ENCODE peak calls at places on chromosomes 6 and 20, in ten cellular contexts. One of them, this sample, is unnamed.

GRCh38 chr20:52569201-52569600 is 377.6 kb upstream of the ZFP64 start:
- DNase-seq in B cell: no peak
- DNase-seq in epithelial cell of esophagus: no peak
- DNase-seq in HCT116: no peak
- DNase-seq in right lobe of liver: no peak
- DNase-seq in AG09309: no peak
- DNase-seq in endothelial cell: no peak
- DNase-seq in GM20000: no peak
- DNase-seq in osteocyte: no peak
- DNase-seq in lung: no peak
- DNase-seq in this sample: no peak

GRCh38 chr20:62874745-62875344 is 13.2 kb upstream of the TCFL5 start:
- DNase-seq in AG09309: no peak
- DNase-seq in GM20000: no peak
- DNase-seq in B cell: no peak
- DNase-seq in epithelial cell of esophagus: no peak
- DNase-seq in endothelial cell: no peak
- DNase-seq in osteocyte: no peak
- DNase-seq in right lobe of liver: no peak
- DNase-seq in HCT116: no peak
- DNase-seq in lung: no peak
- DNase-seq in this sample: no peak

GRCh38 chr20:48329676-48330644 is 497.8 kb downstream of the PREX1 start:
- DNase-seq in osteocyte: no peak
- DNase-seq in AG09309: no peak
- DNase-seq in epithelial cell of esophagus: peak; percentile 19
- DNase-seq in B cell: peak; percentile 34
- DNase-seq in GM20000: peak; percentile 56
- DNase-seq in right lobe of liver: no peak
- DNase-seq in HCT116: no peak
- DNase-seq in lung: no peak
- DNase-seq in endothelial cell: peak; percentile 64
- DNase-seq in this sample: peak; percentile 60

GRCh38 chr6:26064619-26065257 is 22.5 kb upstream of the HFE start:
- DNase-seq in B cell: peak; percentile 56
- DNase-seq in endothelial cell: peak; percentile 29
- DNase-seq in right lobe of liver: no peak
- DNase-seq in AG09309: no peak
- DNase-seq in osteocyte: no peak
- DNase-seq in epithelial cell of esophagus: peak; percentile 64
- DNase-seq in GM20000: no peak
- DNase-seq in HCT116: peak; percentile 54
- DNase-seq in lung: no peak
- DNase-seq in this sample: no peak

GRCh38 chr20:56513096-56513806 is 11.3 kb upstream of the FAM209A start:
- DNase-seq in endothelial cell: no peak
- DNase-seq in osteocyte: no peak
- DNase-seq in lung: no peak
- DNase-seq in epithelial cell of esophagus: peak; percentile 7
- DNase-seq in B cell: no peak
- DNase-seq in AG09309: no peak
- DNase-seq in right lobe of liver: no peak
- DNase-seq in HCT116: no peak
- DNase-seq in GM20000: no peak
- DNase-seq in this sample: no peak

GRCh38 chr6:122553697-122554096 is 56.5 kb upstream of the PKIB start:
- DNase-seq in epithelial cell of esophagus: no peak
- DNase-seq in lung: no peak
- DNase-seq in HCT116: no peak
- DNase-seq in B cell: no peak
- DNase-seq in right lobe of liver: no peak
- DNase-seq in AG09309: no peak
- DNase-seq in GM20000: no peak
- DNase-seq in endothelial cell: no peak
- DNase-seq in osteocyte: no peak
- DNase-seq in this sample: no peak

GRCh38 chr20:37278966-37279590 is 10.4 kb upstream of the MANBAL start:
- DNase-seq in B cell: no peak
- DNase-seq in osteocyte: no peak
- DNase-seq in lung: no peak
- DNase-seq in epithelial cell of esophagus: peak; percentile 68
- DNase-seq in endothelial cell: no peak
- DNase-seq in GM20000: no peak
- DNase-seq in HCT116: no peak
- DNase-seq in AG09309: no peak
- DNase-seq in right lobe of liver: no peak
- DNase-seq in this sample: no peak

GRCh38 chr20:61959301-61959700 is 106.4 kb downstream of the TAF4 start:
- DNase-seq in AG09309: no peak
- DNase-seq in B cell: no peak
- DNase-seq in epithelial cell of esophagus: no peak
- DNase-seq in HCT116: peak; percentile 28
- DNase-seq in right lobe of liver: no peak
- DNase-seq in lung: no peak
- DNase-seq in GM20000: no peak
- DNase-seq in osteocyte: peak; percentile 75
- DNase-seq in endothelial cell: no peak
- DNase-seq in this sample: no peak

GRCh38 chr6:9535106-9535505 is 879.8 kb downstream of the TFAP2A start:
- DNase-seq in GM20000: no peak
- DNase-seq in lung: no peak
- DNase-seq in epithelial cell of esophagus: no peak
- DNase-seq in osteocyte: no peak
- DNase-seq in B cell: no peak
- DNase-seq in HCT116: no peak
- DNase-seq in endothelial cell: no peak
- DNase-seq in right lobe of liver: no peak
- DNase-seq in AG09309: no peak
- DNase-seq in this sample: no peak

GRCh38 chr20:57960803-57961575 is 251.2 kb upstream of the PMEPA1 start:
- DNase-seq in lung: no peak
- DNase-seq in HCT116: no peak
- DNase-seq in GM20000: no peak
- DNase-seq in osteocyte: no peak
- DNase-seq in AG09309: no peak
- DNase-seq in B cell: no peak
- DNase-seq in endothelial cell: no peak
- DNase-seq in right lobe of liver: no peak
- DNase-seq in epithelial cell of esophagus: no peak
- DNase-seq in this sample: no peak

GRCh38 chr6:42552380-42552779 is 11.4 kb upstream of the UBR2 start:
- DNase-seq in HCT116: no peak
- DNase-seq in AG09309: no peak
- DNase-seq in B cell: no peak
- DNase-seq in osteocyte: no peak
- DNase-seq in endothelial cell: no peak
- DNase-seq in right lobe of liver: no peak
- DNase-seq in epithelial cell of esophagus: no peak
- DNase-seq in lung: no peak
- DNase-seq in GM20000: no peak
- DNase-seq in this sample: no peak

GRCh38 chr6:42551202-42551601 is 12.6 kb upstream of the UBR2 start:
- DNase-seq in HCT116: no peak
- DNase-seq in osteocyte: no peak
- DNase-seq in AG09309: no peak
- DNase-seq in GM20000: no peak
- DNase-seq in endothelial cell: no peak
- DNase-seq in lung: no peak
- DNase-seq in epithelial cell of esophagus: peak; percentile 28
- DNase-seq in right lobe of liver: no peak
- DNase-seq in B cell: no peak
- DNase-seq in this sample: no peak

GRCh38 chr6:42550277-42550676 is 13.6 kb upstream of the UBR2 start:
- DNase-seq in GM20000: no peak
- DNase-seq in right lobe of liver: no peak
- DNase-seq in HCT116: no peak
- DNase-seq in osteocyte: no peak
- DNase-seq in endothelial cell: no peak
- DNase-seq in B cell: no peak
- DNase-seq in AG09309: no peak
- DNase-seq in lung: no peak
- DNase-seq in epithelial cell of esophagus: no peak
- DNase-seq in this sample: no peak

GRCh38 chr6:42545226-42545773 is 18.5 kb upstream of the UBR2 start:
- DNase-seq in HCT116: no peak
- DNase-seq in B cell: no peak
- DNase-seq in epithelial cell of esophagus: no peak
- DNase-seq in GM20000: no peak
- DNase-seq in lung: no peak
- DNase-seq in osteocyte: no peak
- DNase-seq in endothelial cell: no peak
- DNase-seq in AG09309: no peak
- DNase-seq in right lobe of liver: no peak
- DNase-seq in this sample: no peak

GRCh38 chr6:42547407-42548329 is 16.2 kb upstream of the UBR2 start:
- DNase-seq in HCT116: peak; percentile 64
- DNase-seq in GM20000: peak; percentile 94
- DNase-seq in osteocyte: peak; percentile 95
- DNase-seq in right lobe of liver: peak; percentile 83
- DNase-seq in lung: peak; percentile 84
- DNase-seq in epithelial cell of esophagus: peak; percentile 68
- DNase-seq in endothelial cell: peak; percentile 96
- DNase-seq in B cell: peak; percentile 86
- DNase-seq in AG09309: peak; percentile 18
- DNase-seq in this sample: peak; percentile 92
- TF ChIP-seq CTCF in HCT116: peak; percentile 99
- TF ChIP-seq CTCF in GM20000: peak; percentile 92
- TF ChIP-seq CTCF in osteocyte: peak; percentile 99
- TF ChIP-seq CTCF in right lobe of liver: peak; percentile 88
- TF ChIP-seq CTCF in lung: peak; percentile 85
- TF ChIP-seq CTCF in epithelial cell of esophagus: peak; percentile 96
- TF ChIP-seq CTCF in endothelial cell: peak; percentile 98
- TF ChIP-seq CTCF in B cell: peak; percentile 98
- TF ChIP-seq CTCF in AG09309: peak; percentile 100
- TF ChIP-seq CTCF in this sample: peak; percentile 99

GRCh38 chr6:100473182-100473581 is 8.5 kb upstream of the SIM1 start:
- DNase-seq in right lobe of liver: no peak
- DNase-seq in HCT116: no peak
- DNase-seq in B cell: no peak
- DNase-seq in osteocyte: no peak
- DNase-seq in lung: no peak
- DNase-seq in GM20000: no peak
- DNase-seq in endothelial cell: no peak
- DNase-seq in AG09309: no peak
- DNase-seq in epithelial cell of esophagus: no peak
- DNase-seq in this sample: no peak

GRCh38 chr6:100470721-100471120 is 6.0 kb upstream of the SIM1 start:
- DNase-seq in lung: no peak
- DNase-seq in GM20000: no peak
- DNase-seq in right lobe of liver: no peak
- DNase-seq in osteocyte: no peak
- DNase-seq in HCT116: no peak
- DNase-seq in epithelial cell of esophagus: no peak
- DNase-seq in AG09309: no peak
- DNase-seq in B cell: no peak
- DNase-seq in endothelial cell: no peak
- DNase-seq in this sample: peak; percentile 4

GRCh38 chr6:100468966-100469859 is 4.5 kb upstream of the SIM1 start:
- DNase-seq in osteocyte: no peak
- DNase-seq in GM20000: no peak
- DNase-seq in endothelial cell: peak; percentile 27
- DNase-seq in epithelial cell of esophagus: no peak
- DNase-seq in B cell: no peak
- DNase-seq in right lobe of liver: no peak
- DNase-seq in HCT116: no peak
- DNase-seq in lung: no peak
- DNase-seq in AG09309: no peak
- DNase-seq in this sample: no peak

GRCh38 chr6:100475554-100476325 is 11.0 kb upstream of the SIM1 start:
- DNase-seq in osteocyte: no peak
- DNase-seq in right lobe of liver: no peak
- DNase-seq in lung: no peak
- DNase-seq in epithelial cell of esophagus: peak; percentile 60
- DNase-seq in B cell: no peak
- DNase-seq in GM20000: no peak
- DNase-seq in AG09309: no peak
- DNase-seq in HCT116: no peak
- DNase-seq in endothelial cell: no peak
- DNase-seq in this sample: no peak

DNA sequence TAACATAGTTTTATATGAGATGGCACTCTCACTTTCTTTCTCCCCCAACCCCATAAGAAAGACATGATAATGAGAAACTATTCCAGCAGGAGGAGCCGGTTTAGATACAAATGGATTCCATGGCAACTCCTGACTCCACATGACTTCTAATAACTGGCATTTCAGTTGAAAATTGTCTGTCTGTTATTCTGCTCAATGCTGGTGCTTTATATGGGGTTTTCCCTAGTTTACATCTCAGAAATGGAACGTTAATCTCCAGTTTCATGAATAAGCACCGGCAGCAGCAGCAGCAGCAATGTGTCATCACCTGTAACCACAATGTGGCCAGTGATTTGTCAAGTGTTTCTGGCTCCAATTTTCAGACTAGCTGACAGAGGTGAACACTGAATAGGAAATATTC is 8.0 kb upstream of the SIM1 start:
- DNase-seq in lung: no peak
- DNase-seq in HCT116: no peak
- DNase-seq in osteocyte: no peak
- DNase-seq in right lobe of liver: no peak
- DNase-seq in epithelial cell of esophagus: peak; percentile 85
- DNase-seq in endothelial cell: no peak
- DNase-seq in B cell: no peak
- DNase-seq in GM20000: peak; percentile 56
- DNase-seq in AG09309: no peak
- DNase-seq in this sample: peak; percentile 69
- TF ChIP-seq CTCF in lung: no peak
- TF ChIP-seq CTCF in HCT116: peak; percentile 41
- TF ChIP-seq CTCF in osteocyte: peak; percentile 20
- TF ChIP-seq CTCF in right lobe of liver: no peak
- TF ChIP-seq CTCF in epithelial cell of esophagus: no peak
- TF ChIP-seq CTCF in endothelial cell: no peak
- TF ChIP-seq CTCF in B cell: no peak
- TF ChIP-seq CTCF in GM20000: no peak
- TF ChIP-seq CTCF in AG09309: peak; percentile 7
- TF ChIP-seq CTCF in this sample: no peak

GRCh38 chr6:154974485-154975149 is 20.5 kb upstream of the TIAM2 start:
- DNase-seq in HCT116: no peak
- DNase-seq in B cell: no peak
- DNase-seq in GM20000: no peak
- DNase-seq in AG09309: no peak
- DNase-seq in epithelial cell of esophagus: no peak
- DNase-seq in endothelial cell: no peak
- DNase-seq in right lobe of liver: no peak
- DNase-seq in osteocyte: no peak
- DNase-seq in lung: no peak
- DNase-seq in this sample: no peak
- TF ChIP-seq CTCF in HCT116: peak; percentile 41
- TF ChIP-seq CTCF in B cell: no peak
- TF ChIP-seq CTCF in GM20000: no peak
- TF ChIP-seq CTCF in AG09309: no peak
- TF ChIP-seq CTCF in epithelial cell of esophagus: no peak
- TF ChIP-seq CTCF in endothelial cell: peak; percentile 39
- TF ChIP-seq CTCF in right lobe of liver: no peak
- TF ChIP-seq CTCF in osteocyte: no peak
- TF ChIP-seq CTCF in lung: no peak
- TF ChIP-seq CTCF in this sample: peak; percentile 39

GRCh38 chr6:106334646-106335448 is 9.3 kb upstream of the ATG5 start:
- DNase-seq in AG09309: peak; percentile 13
- DNase-seq in GM20000: peak; percentile 62
- DNase-seq in HCT116: peak; percentile 61
- DNase-seq in endothelial cell: peak; percentile 20
- DNase-seq in right lobe of liver: peak; percentile 58
- DNase-seq in B cell: peak; percentile 60
- DNase-seq in osteocyte: no peak
- DNase-seq in lung: peak; percentile 52
- DNase-seq in epithelial cell of esophagus: peak; percentile 72
- DNase-seq in this sample: peak; percentile 61

GRCh38 chr6:106339334-106340029 is 13.9 kb upstream of the ATG5 start:
- DNase-seq in epithelial cell of esophagus: peak; percentile 90
- DNase-seq in lung: peak; percentile 38
- DNase-seq in AG09309: peak; percentile 41
- DNase-seq in osteocyte: no peak
- DNase-seq in right lobe of liver: no peak
- DNase-seq in B cell: peak; percentile 43
- DNase-seq in GM20000: peak; percentile 66
- DNase-seq in endothelial cell: peak; percentile 60
- DNase-seq in HCT116: peak; percentile 57
- DNase-seq in this sample: peak; percentile 56
- TF ChIP-seq CTCF in epithelial cell of esophagus: peak; percentile 87
- TF ChIP-seq CTCF in lung: peak; percentile 40
- TF ChIP-seq CTCF in AG09309: peak; percentile 89
- TF ChIP-seq CTCF in osteocyte: peak; percentile 74
- TF ChIP-seq CTCF in right lobe of liver: peak; percentile 66
- TF ChIP-seq CTCF in B cell: peak; percentile 81
- TF ChIP-seq CTCF in GM20000: peak; percentile 61
- TF ChIP-seq CTCF in endothelial cell: peak; percentile 71
- TF ChIP-seq CTCF in HCT116: peak; percentile 87
- TF ChIP-seq CTCF in this sample: peak; percentile 61

This sample was measured in GM13977.